ENCODE peak calls at places on chromosomes 4 and X, in eight cellular contexts. T is right cardiac atrium; D is Peyer's patch; Z is adipocyte; O is SJSA1; M is effector memory CD4-positive, alpha-beta T cell; N is heart left ventricle; R is A673. Y is an unnamed sample. For H3K4me1, the result is how much of the 10 kb centered on the place peaks cover.

GRCh38 chr4:7531640-7531994 is 96.9 kb upstream of the PSAPL1 start:
- DNase-seq in T (no peak), D (no peak), Z (no peak), O (no peak), M (no peak), N (no peak), R (no peak), Y (no peak)

GRCh38 chr4:11566440-11567022 is 137.8 kb upstream of the HS3ST1 start:
- DNase-seq in T (no peak), D (no peak), Z (peak), O (no peak), M (no peak), N (no peak), R (no peak), Y (no peak)

GRCh38 chr4:150828159-150828558 is 186.9 kb downstream of the LRBA start:
- DNase-seq in T (no peak), D (no peak), Z (no peak), O (no peak), M (peak), N (no peak), R (no peak), Y (no peak)

GRCh38 chrX:9708086-9708485 is 57.6 kb downstream of the GPR143 start:
- DNase-seq in T (no peak), D (no peak), Z (no peak), O (no peak), M (no peak), N (no peak), R (no peak), Y (no peak)

GRCh38 chr4:155197757-155198156 is 10.7 kb upstream of the NPY2R start:
- DNase-seq in T (no peak), D (no peak), Z (no peak), O (no peak), M (no peak), N (no peak), R (no peak), Y (no peak)

GRCh38 chrX:134836497-134836968 is 154.3 kb upstream of the SMIM10 start:
- DNase-seq in T (no peak), D (no peak), Z (no peak), O (no peak), M (no peak), N (no peak), R (peak), Y (no peak)

GRCh38 chr4:16267639-16268038 is 41.4 kb upstream of the TAPT1 start:
- DNase-seq in T (no peak), D (no peak), Z (no peak), O (no peak), M (no peak), N (no peak), R (no peak), Y (no peak)

GRCh38 chrX:131747173-131747572 is 203.3 kb downstream of the OR13H1 start:
- DNase-seq in T (no peak), D (no peak), Z (peak), O (peak), M (peak), N (peak), R (peak), Y (no peak)

GRCh38 chr4:4614925-4615678 is 73.3 kb upstream of the STX18 start:
- DNase-seq in T (no peak), D (no peak), Z (peak), O (no peak), M (no peak), N (no peak), R (no peak), Y (no peak)

GRCh38 chr4:145954924-145955339 is 16.3 kb upstream of the ZNF827 start:
- DNase-seq in T (no peak), D (no peak), Z (peak), O (no peak), M (no peak), N (no peak), R (peak), Y (peak)

GRCh38 chrX:115367956-115368355 is 78.4 kb downstream of the LUZP4 start:
- DNase-seq in T (no peak), D (no peak), Z (no peak), O (no peak), M (no peak), N (no peak), R (peak), Y (no peak)

GRCh38 chr4:47662975-47663374 is 174.9 kb downstream of the CORIN start:
- DNase-seq in T (no peak), D (no peak), Z (peak), O (no peak), M (no peak), N (no peak), R (peak), Y (peak)

GRCh38 chrX:153926863-153927685 is 1.0 kb upstream of the ARHGAP4 start:
- DNase-seq in T (peak), D (peak), Z (no peak), O (no peak), M (peak), N (peak), R (peak), Y (peak)

GRCh38 chrX:153929576-153929975 is 3.5 kb upstream of the ARHGAP4 start:
- DNase-seq in T (no peak), D (no peak), Z (no peak), O (no peak), M (no peak), N (no peak), R (no peak), Y (no peak)

GRCh38 chrX:153928846-153929245 is 2.8 kb upstream of the ARHGAP4 start:
- DNase-seq in T (no peak), D (no peak), Z (no peak), O (no peak), M (no peak), N (no peak), R (peak), Y (no peak)

GRCh38 chrX:153927686-153927935 is 1.5 kb upstream of the ARHGAP4 start:
- DNase-seq in T (no peak), D (no peak), Z (peak), O (no peak), M (no peak), N (no peak), R (no peak), Y (no peak)

DNA sequence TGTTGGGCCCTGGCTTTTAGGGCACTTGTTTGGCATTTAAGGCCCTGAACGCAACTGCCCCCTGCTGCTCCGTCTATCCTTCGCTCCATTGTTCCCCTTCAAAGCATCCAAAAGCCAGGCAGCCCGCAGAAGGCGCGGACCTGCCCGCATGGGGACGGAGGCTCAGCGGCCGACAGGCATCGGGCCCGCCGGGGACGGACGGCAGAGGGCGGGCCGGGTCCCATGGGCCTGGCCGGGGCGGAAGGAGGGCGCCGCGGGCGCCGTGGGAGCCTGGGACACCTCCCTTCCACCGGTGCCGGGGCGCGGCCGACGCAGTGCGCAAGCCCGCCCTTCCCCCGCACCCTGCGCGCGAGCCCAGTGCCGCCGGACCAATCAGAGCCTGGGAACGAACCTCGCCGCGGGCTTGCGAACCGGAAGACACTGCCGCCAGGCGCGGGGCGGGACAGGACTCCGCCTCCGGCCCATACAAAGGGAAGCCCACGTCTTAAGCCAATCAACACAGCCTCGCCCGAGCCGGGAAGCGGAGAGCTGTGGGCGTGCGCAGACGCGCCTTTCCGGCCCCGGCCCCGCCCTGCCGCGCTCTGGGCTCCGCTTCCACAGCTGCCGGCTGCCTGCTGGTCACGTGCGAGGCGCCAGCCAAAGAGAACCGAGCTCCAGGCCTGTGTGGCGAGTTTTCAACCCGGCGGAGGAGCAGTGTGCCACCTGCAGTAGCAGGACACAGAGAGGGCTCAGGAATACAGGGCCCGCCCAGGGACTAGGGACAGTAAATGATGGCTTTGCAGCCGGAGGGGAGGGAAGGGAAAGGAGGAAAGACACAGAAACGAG is 2.1 kb upstream of the ARHGAP4 start:
- DNase-seq in T (peak), D (peak), Z (peak), O (peak), M (peak), N (peak), R (peak), Y (peak)
- H3K4me1 ChIP-seq in T (under half), D (under half), Z (under half), O (under half), M (under half), N (under half), R (under half), Y (under half)

GRCh38 chr4:1716065-1716945 is 4.2 kb upstream of the SLBP start:
- DNase-seq in T (no peak), D (peak), Z (no peak), O (no peak), M (no peak), N (no peak), R (no peak), Y (no peak)
- H3K4me1 ChIP-seq in T (under half), D (under half), Z (under half), O (under half), M (under half), N (under half), R (under half), Y (under half)

GRCh38 chr4:38131371-38132139 is 171.4 kb downstream of the PTTG2 start:
- DNase-seq in T (no peak), D (no peak), Z (no peak), O (no peak), M (peak), N (no peak), R (no peak), Y (no peak)

GRCh38 chr4:38130884-38131283 is 170.7 kb downstream of the PTTG2 start:
- DNase-seq in T (no peak), D (no peak), Z (no peak), O (no peak), M (no peak), N (no peak), R (no peak), Y (no peak)

GRCh38 chr4:38125816-38126215 is 165.6 kb downstream of the PTTG2 start:
- DNase-seq in T (no peak), D (no peak), Z (no peak), O (no peak), M (no peak), N (no peak), R (no peak), Y (no peak)

GRCh38 chr4:38129452-38129830 is 169.2 kb downstream of the PTTG2 start:
- DNase-seq in T (no peak), D (no peak), Z (no peak), O (no peak), M (no peak), N (no peak), R (no peak), Y (no peak)

GRCh38 chr4:38128478-38129451 is 168.6 kb downstream of the PTTG2 start:
- DNase-seq in T (no peak), D (peak), Z (no peak), O (no peak), M (peak), N (peak), R (no peak), Y (no peak)
- H3K4me1 ChIP-seq in T (under half), D (under half), Z (under half), O (under half), M (under half), N (under half), R (under half), Y (under half)

GRCh38 chrX:133786382-133786781 is 199.0 kb downstream of the GPC3 start:
- DNase-seq in T (no peak), D (no peak), Z (no peak), O (no peak), M (no peak), N (no peak), R (no peak), Y (no peak)

GRCh38 chrX:133781174-133781573 is 204.2 kb downstream of the GPC3 start:
- DNase-seq in T (no peak), D (no peak), Z (no peak), O (no peak), M (no peak), N (no peak), R (no peak), Y (no peak)

GRCh38 chrX:133783273-133783672 is 202.1 kb downstream of the GPC3 start:
- DNase-seq in T (no peak), D (no peak), Z (no peak), O (no peak), M (no peak), N (no peak), R (no peak), Y (no peak)
- H3K4me1 ChIP-seq in T (under half), D (under half), Z (under half), O (under half), M (under half), N (under half), R (under half), Y (under half)

GRCh38 chr4:73871911-73872310 is 2.7 kb downstream of the CXCL1 start:
- DNase-seq in T (no peak), D (no peak), Z (no peak), O (no peak), M (no peak), N (no peak), R (no peak), Y (no peak)

GRCh38 chr4:73874386-73874785 is 5.2 kb downstream of the CXCL1 start:
- DNase-seq in T (no peak), D (no peak), Z (no peak), O (no peak), M (no peak), N (no peak), R (no peak), Y (no peak)

GRCh38 chr4:73872331-73873108 is 3.3 kb downstream of the CXCL1 start:
- DNase-seq in T (no peak), D (no peak), Z (no peak), O (no peak), M (no peak), N (no peak), R (no peak), Y (no peak)

GRCh38 chr4:73870778-73871177 is 1.6 kb downstream of the CXCL1 start:
- DNase-seq in T (no peak), D (no peak), Z (peak), O (no peak), M (no peak), N (no peak), R (no peak), Y (no peak)

GRCh38 chr4:73875401-73875800 is 6.2 kb downstream of the CXCL1 start:
- DNase-seq in T (no peak), D (no peak), Z (peak), O (no peak), M (no peak), N (no peak), R (no peak), Y (no peak)
- H3K4me1 ChIP-seq in T (under half), D (under half), Z (under half), O (under half), M (under half), N (under half), R (under half), Y (under half)

Y was measured in BE2C.